ENCODE peak calls at places on chromosomes 5 and 9, in five cellular contexts. B is left cardiac atrium, Z is heart right ventricle, R is KBM-7, L is pons. N is an unnamed sample.

GRCh38 chr9:129550199-129550839 is 70.6 kb downstream of the C9orf50 start:
- DNase-seq in B (peak), Z (peak), R (no peak), L (peak), N (peak)

GRCh38 chr5:39209924-39210323 is 9.4 kb downstream of the FYB1 start:
- DNase-seq in B (peak), Z (peak), R (peak), L (no peak), N (peak)

GRCh38 chr5:105032917-105033316 is 1470.3 kb upstream of the NUDT12 start:
- DNase-seq in B (no peak), Z (no peak), R (no peak), L (no peak), N (no peak)

GRCh38 chr9:114588150-114588663 is 638 bp downstream of the ATP6V1G1 start:
- DNase-seq in B (no peak), Z (no peak), R (peak), L (peak), N (no peak)

GRCh38 chr9:28941856-28942255 is 1368.6 kb upstream of the C9orf72 start:
- DNase-seq in B (no peak), Z (no peak), R (no peak), L (no peak), N (no peak)

GRCh38 chr5:13932006-13932405 is 12.5 kb downstream of the DNAH5 start:
- DNase-seq in B (no peak), Z (no peak), R (no peak), L (no peak), N (no peak)

GRCh38 chr5:103847060-103847459 is 284.5 kb upstream of the NUDT12 start:
- DNase-seq in B (no peak), Z (no peak), R (no peak), L (no peak), N (no peak)

GRCh38 chr5:170151105-170151831 is 45.6 kb downstream of the FOXI1 start:
- DNase-seq in B (peak), Z (peak), R (no peak), L (no peak), N (peak)

GRCh38 chr5:94901071-94901979 is 282.9 kb downstream of the SLF1 start:
- DNase-seq in B (no peak), Z (no peak), R (no peak), L (no peak), N (no peak)

GRCh38 chr9:72986522-72987116 is 33.8 kb upstream of the ALDH1A1 start:
- DNase-seq in B (no peak), Z (no peak), R (no peak), L (no peak), N (no peak)

GRCh38 chr9:131530546-131530929 is 525 bp downstream of the UCK1 start:
- DNase-seq in B (no peak), Z (no peak), R (peak), L (no peak), N (peak)

GRCh38 chr5:108481355-108481931 is 99.5 kb upstream of the FBXL17 start:
- DNase-seq in B (no peak), Z (no peak), R (peak), L (peak), N (no peak)

GRCh38 chr9:76646249-76646648 is 118.0 kb upstream of the PCA3 start:
- DNase-seq in B (no peak), Z (no peak), R (no peak), L (no peak), N (no peak)

GRCh38 chr9:110936719-110937452 is 101.4 kb downstream of the LPAR1 start:
- DNase-seq in B (no peak), Z (no peak), R (no peak), L (peak), N (no peak)

GRCh38 chr9:81035171-81035570 is 654.2 kb downstream of the TLE1 start:
- DNase-seq in B (no peak), Z (no peak), R (no peak), L (no peak), N (no peak)

GRCh38 chr9:137759649-137760321 is 117.8 kb upstream of the CACNA1B start:
- DNase-seq in B (no peak), Z (no peak), R (no peak), L (no peak), N (no peak)

GRCh38 chr5:8628521-8628920 is 759.6 kb downstream of the MTRR start:
- DNase-seq in B (no peak), Z (no peak), R (no peak), L (no peak), N (no peak)

GRCh38 chr5:103840600-103840999 is 278.0 kb upstream of the NUDT12 start:
- DNase-seq in B (no peak), Z (no peak), R (no peak), L (no peak), N (no peak)

GRCh38 chr5:149333711-149334443 is 11.4 kb upstream of the GRPEL2 start:
- DNase-seq in B (no peak), Z (no peak), R (no peak), L (no peak), N (no peak)

GRCh38 chr5:5380298-5380697 is 42.2 kb upstream of the ICE1 start:
- DNase-seq in B (no peak), Z (no peak), R (no peak), L (peak), N (no peak)

GRCh38 chr9:133490865-133491655 is 12.2 kb upstream of the SLC2A6 start:
- DNase-seq in B (peak), Z (no peak), R (peak), L (no peak), N (peak)

GRCh38 chr5:158792186-158792585 is 307.5 kb downstream of the EBF1 start:
- DNase-seq in B (no peak), Z (no peak), R (no peak), L (no peak), N (no peak)

GRCh38 chr9:101427957-101428655 is 7.5 kb downstream of the ALDOB start:
- DNase-seq in B (no peak), Z (no peak), R (no peak), L (no peak), N (no peak)

N was measured in left ventricle myocardium superior.